ENCODE peak calls at places on chromosomes 5 and 9, in nine cellular contexts. F is Panc1, L is mammary epithelial cell, P is endodermal cell, N is MM.1S, O is spleen, G is H1, D is fibroblast of lung, Q is sigmoid colon. S is an unnamed sample. For H3K4me1, the result is how much of the 10 kb centered on the place peaks cover.

GRCh38 chr9:111842313-111842712 is 47.6 kb upstream of the SHOC1 start:
- DNase-seq in O (no peak), D (peak), L (no peak), N (no peak), G (no peak), P (no peak), F (no peak), Q (no peak), S (no peak)

GRCh38 chr5:86917117-86917579 is 299.4 kb downstream of the COX7C start:
- DNase-seq in F (no peak), N (peak), L (peak), P (peak), O (no peak), Q (no peak), G (peak), D (peak), S (no peak)

GRCh38 chr5:36298546-36298945 is 3.2 kb downstream of the RANBP3L start:
- DNase-seq in L (no peak), D (peak), P (no peak), F (no peak), N (no peak), Q (no peak), O (no peak), G (no peak), S (no peak)

GRCh38 chr9:134698587-134699342 is 57.2 kb downstream of the COL5A1 start:
- DNase-seq in O (peak), F (peak), P (peak), L (peak), G (peak), D (peak), Q (peak), N (peak), S (no peak)

GRCh38 chr9:122394265-122395242 is 23.7 kb downstream of the PTGS1 start:
- DNase-seq in O (no peak), D (peak), F (no peak), P (no peak), Q (peak), N (no peak), G (no peak), L (peak), S (no peak)

GRCh38 chr9:96109718-96110351 is 192.1 kb downstream of the HSD17B3 start:
- DNase-seq in P (no peak), Q (peak), O (no peak), L (no peak), G (no peak), N (no peak), D (peak), F (no peak), S (no peak)

GRCh38 chr5:159921721-159922120 is 5.4 kb downstream of the ADRA1B start:
- DNase-seq in L (no peak), P (no peak), O (no peak), D (no peak), Q (no peak), F (no peak), N (no peak), G (no peak), S (no peak)

GRCh38 chr9:131053896-131054295 is 42.4 kb upstream of the AIF1L start:
- DNase-seq in Q (no peak), D (no peak), P (no peak), N (no peak), F (no peak), O (no peak), L (no peak), G (no peak), S (no peak)

GRCh38 chr9:111559000-111559610 is 34.1 kb downstream of the ZNF483 start:
- DNase-seq in D (peak), G (peak), Q (no peak), P (no peak), O (no peak), F (no peak), L (peak), N (no peak), S (no peak)

GRCh38 chr5:122902263-122902662 is 56.9 kb downstream of the SNX24 start:
- DNase-seq in L (no peak), F (no peak), O (no peak), Q (no peak), G (no peak), D (no peak), P (no peak), N (no peak), S (no peak)

GRCh38 chr5:106880656-106881055 is 790.1 kb downstream of the EFNA5 start:
- DNase-seq in F (no peak), P (no peak), O (no peak), G (no peak), D (no peak), N (no peak), Q (no peak), L (peak), S (no peak)

GRCh38 chr5:149273237-149273636 is 1.6 kb downstream of the AFAP1L1 start:
- DNase-seq in N (no peak), L (no peak), G (no peak), Q (no peak), F (no peak), P (peak), D (no peak), O (no peak), S (no peak)

GRCh38 chr9:81423589-81424326 is 265.6 kb downstream of the TLE1 start:
- DNase-seq in L (no peak), O (no peak), D (peak), F (no peak), G (no peak), Q (no peak), N (peak), P (no peak), S (no peak)

GRCh38 chr9:137241490-137242328 is 622 bp downstream of the TUBB4B start:
- DNase-seq in D (peak), P (peak), O (peak), L (peak), F (no peak), Q (peak), G (no peak), N (peak), S (no peak)

GRCh38 chr5:157476699-157477408 is 16.8 kb downstream of the NIPAL4 start:
- DNase-seq in Q (peak), P (peak), G (no peak), D (peak), F (no peak), L (peak), N (peak), O (no peak), S (no peak)

GRCh38 chr9:4987996-4988421 is 2.9 kb downstream of the JAK2 start:
- DNase-seq in G (peak), L (peak), N (peak), Q (no peak), O (no peak), P (peak), F (peak), D (peak), S (no peak)

GRCh38 chr5:13944564-13945195 is at the start of gene DNAH5:
- DNase-seq in G (no peak), L (peak), O (no peak), D (no peak), F (peak), N (no peak), P (no peak), Q (no peak), S (no peak)

GRCh38 chr9:68540712-68541535 is at the start of gene TMEM252:
- DNase-seq in G (no peak), D (no peak), F (no peak), L (no peak), N (no peak), Q (no peak), P (no peak), O (no peak), S (no peak)

DNA sequence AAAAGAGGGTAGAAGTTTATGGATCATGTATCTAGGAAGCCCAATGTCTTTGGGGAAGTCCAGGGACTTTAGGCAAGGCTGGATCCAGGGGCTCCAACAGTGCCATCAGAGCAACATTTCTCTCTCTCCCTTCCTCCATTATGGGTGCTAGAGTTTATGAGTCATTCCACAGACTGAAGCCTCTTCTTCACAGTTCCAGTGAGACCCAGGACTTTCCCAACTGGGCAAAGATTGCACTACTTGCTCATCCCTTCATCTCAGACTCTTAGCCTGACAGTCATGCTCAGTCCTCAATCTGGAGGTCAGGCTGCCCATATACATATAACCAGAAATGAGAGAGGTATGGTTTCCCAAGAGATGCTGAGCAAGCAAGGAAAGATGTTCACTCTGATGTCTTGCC is 110.7 kb downstream of the FEM1C start:
- DNase-seq in O (no peak), P (no peak), N (no peak), D (no peak), L (peak), Q (no peak), G (no peak), F (no peak), S (no peak)
- H3K4me1 ChIP-seq in O (under half), P (under half), N (under half), D (under half), L (under half), Q (under half), G (under half), F (under half), S (under half)

GRCh38 chr5:83563631-83564030 is 92.1 kb downstream of the VCAN start:
- DNase-seq in D (no peak), F (no peak), Q (no peak), L (no peak), O (no peak), N (no peak), P (no peak), G (no peak), S (no peak)

GRCh38 chr5:83562817-83563557 is 91.4 kb downstream of the VCAN start:
- DNase-seq in L (no peak), P (no peak), N (no peak), G (no peak), O (no peak), F (no peak), Q (no peak), D (peak), S (no peak)

GRCh38 chr5:83567741-83568530 is 96.4 kb downstream of the VCAN start:
- DNase-seq in N (peak), P (no peak), L (peak), G (no peak), O (no peak), Q (no peak), F (no peak), D (peak), S (no peak)

GRCh38 chr5:83562207-83562606 is 90.7 kb downstream of the VCAN start:
- DNase-seq in L (no peak), G (no peak), Q (no peak), P (no peak), N (no peak), D (no peak), F (no peak), O (no peak), S (no peak)

DNA sequence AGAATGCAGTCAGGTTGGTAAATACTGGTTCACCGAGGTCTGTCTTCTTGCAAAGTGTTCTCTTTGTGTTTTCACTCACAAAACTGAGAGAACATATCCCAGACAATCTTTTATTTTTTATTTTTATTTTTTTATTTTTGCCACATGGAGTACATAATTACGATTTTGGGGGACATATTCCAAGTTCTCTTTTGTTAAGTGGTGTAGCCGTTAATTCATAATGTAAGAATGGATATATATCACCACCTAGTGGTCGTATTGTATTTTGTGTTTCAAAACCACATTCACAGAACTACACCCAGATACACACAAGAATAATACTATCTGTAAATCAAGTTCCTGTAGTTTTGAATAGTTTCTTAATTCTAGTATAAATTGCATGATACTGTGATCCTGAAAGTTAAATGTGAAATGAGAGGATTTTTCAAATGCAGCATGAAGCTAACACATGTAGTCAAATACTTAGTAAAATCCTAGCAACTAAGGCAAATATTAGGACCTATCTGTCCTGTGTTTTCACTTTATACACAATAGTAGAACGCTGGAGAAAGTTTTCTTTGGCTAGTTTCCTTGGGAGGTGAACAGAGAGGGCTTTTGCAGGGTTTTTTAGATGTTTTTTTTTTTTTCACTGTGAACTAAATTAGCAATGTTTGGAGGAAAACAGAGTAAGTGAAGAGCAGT is 92.7 kb downstream of the VCAN start:
- DNase-seq in D (peak), G (no peak), L (peak), P (no peak), Q (no peak), F (peak), O (no peak), N (peak), S (no peak)
- H3K4me3 ChIP-seq in D (no peak), G (no peak), L (no peak), P (no peak), Q (no peak), F (no peak), O (no peak), N (no peak), S (no peak)

GRCh38 chr5:172853355-172853975 is 19.4 kb downstream of the ERGIC1 start:
- DNase-seq in L (no peak), G (no peak), F (no peak), P (no peak), Q (no peak), N (no peak), O (no peak), D (peak), S (no peak)

GRCh38 chr5:172854958-172855357 is 20.9 kb downstream of the ERGIC1 start:
- DNase-seq in F (no peak), P (no peak), Q (no peak), O (no peak), G (no peak), L (no peak), D (no peak), N (no peak), S (no peak)

GRCh38 chr5:172852490-172853354 is 18.7 kb downstream of the ERGIC1 start:
- DNase-seq in G (no peak), Q (no peak), F (no peak), P (no peak), D (peak), L (no peak), O (no peak), N (no peak), S (no peak)

GRCh38 chr5:172855597-172856292 is 21.7 kb downstream of the ERGIC1 start:
- DNase-seq in Q (peak), D (no peak), N (no peak), L (no peak), O (no peak), P (no peak), F (no peak), G (no peak), S (no peak)

GRCh38 chr5:172854451-172854871 is 20.4 kb downstream of the ERGIC1 start:
- DNase-seq in G (no peak), N (no peak), L (no peak), P (no peak), F (no peak), O (no peak), Q (peak), D (peak), S (no peak)
- H3K4me1 ChIP-seq in G (under half), N (under half), L (under half), P (under half), F (half or more), O (half or more), Q (under half), D (under half), S (half or more)

DNA sequence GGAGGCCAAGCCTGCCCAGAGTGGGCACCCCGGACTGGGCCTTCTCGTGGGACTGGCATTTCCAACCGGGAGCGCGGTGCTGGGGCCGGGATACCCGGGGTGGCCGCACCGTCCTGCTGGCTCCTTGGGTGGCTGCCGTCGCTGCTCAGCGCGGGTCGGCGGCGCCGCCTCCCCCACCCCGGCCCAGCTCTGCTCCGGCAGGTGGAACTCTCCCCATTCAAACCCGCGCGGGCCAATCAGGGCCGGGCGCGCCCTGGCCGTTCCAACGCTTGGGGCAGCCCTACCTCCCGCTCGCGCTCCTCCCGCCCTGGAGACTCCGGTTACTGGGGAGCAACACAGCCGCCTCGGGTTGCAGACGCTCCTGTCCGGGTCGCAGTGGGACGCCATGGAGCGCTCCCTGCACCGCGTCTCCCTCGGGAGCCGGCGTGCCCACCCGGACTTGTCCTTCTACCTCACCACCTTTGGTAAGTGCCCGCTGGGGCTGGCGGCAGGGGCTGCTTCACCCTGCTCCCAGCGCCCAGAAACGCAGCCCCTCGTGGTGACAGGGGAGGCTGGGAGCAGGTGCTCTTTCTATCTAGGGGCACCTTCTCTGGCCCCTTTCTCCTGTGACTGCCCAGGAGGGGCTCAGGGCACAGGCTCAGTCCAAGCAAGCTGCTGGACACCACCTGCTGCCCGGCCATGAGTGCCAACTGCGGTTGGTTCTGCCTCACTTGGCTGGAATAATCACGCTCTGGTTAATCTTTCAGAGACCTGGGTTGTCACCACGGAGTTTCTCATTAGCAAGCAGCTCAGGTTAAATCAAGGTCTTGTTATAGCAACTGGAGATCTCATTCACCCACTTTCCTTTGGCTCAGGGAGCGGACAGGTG is at the start of gene RGS3:
- DNase-seq in Q (peak), L (peak), P (peak), D (no peak), G (peak), N (no peak), O (no peak), F (no peak), S (no peak)
- H3K4me3 ChIP-seq in Q (peak), L (no peak), P (peak), D (peak), G (peak), N (peak), O (no peak), F (peak), S (peak)

GRCh38 chr5:150607991-150608390 is 32.5 kb upstream of the SYNPO start:
- DNase-seq in D (no peak), L (no peak), Q (no peak), P (no peak), F (no peak), G (no peak), N (no peak), O (no peak), S (no peak)
- H3K4me1 ChIP-seq in D (under half), L (under half), Q (under half), P (under half), F (under half), G (under half), N (under half), O (half or more), S (under half)

DNA sequence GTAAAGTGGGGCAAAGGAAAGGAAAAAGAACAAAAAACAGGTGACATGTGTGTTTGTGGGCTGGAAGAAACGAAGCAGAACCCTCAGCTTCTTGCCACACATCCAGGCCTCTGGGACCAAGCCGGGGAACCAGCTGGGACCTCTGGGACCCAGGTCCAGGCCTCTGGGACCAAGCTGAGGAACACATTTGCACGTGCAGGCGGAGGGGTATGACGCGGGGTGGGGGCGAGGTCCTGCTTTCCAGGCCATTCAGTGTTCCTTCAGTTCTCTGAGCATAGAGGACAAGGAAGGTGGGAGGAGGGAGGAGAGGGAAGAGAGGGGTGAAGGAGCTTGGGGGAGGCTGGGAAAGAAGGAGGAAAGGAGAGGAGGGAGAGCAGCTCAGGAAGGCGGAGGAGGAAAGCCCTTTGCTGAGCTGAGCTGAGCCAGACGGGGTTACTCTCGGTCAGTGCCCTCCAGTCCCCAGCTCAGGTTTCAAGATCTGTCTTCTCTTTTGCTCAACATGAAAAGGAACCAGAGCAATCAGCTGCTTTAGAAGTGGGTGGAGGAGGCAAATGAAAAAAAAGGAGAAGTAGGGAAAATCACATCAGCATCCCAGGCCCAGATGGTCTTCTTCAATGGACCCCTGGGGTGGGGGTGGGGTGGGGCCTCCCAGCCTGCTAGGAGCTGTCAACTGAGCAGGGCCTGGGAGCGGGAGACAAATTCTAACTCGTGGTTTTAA is 59.1 kb downstream of the ABCA1 start:
- DNase-seq in N (no peak), D (peak), L (peak), G (peak), P (peak), Q (peak), O (peak), F (no peak), S (no peak)
- H3K4me3 ChIP-seq in N (no peak), D (no peak), L (no peak), G (no peak), P (no peak), Q (no peak), O (no peak), F (no peak), S (no peak)

GRCh38 chr5:134095887-134096589 is 18.4 kb upstream of the TCF7 start:
- DNase-seq in G (no peak), L (no peak), Q (no peak), N (no peak), D (no peak), P (no peak), O (no peak), F (no peak), S (no peak)
- H3K4me1 ChIP-seq in G (under half), L (under half), Q (under half), N (under half), D (under half), P (under half), O (under half), F (under half), S (under half)

GRCh38 chr9:98825414-98825813 is 17.9 kb downstream of the GALNT12 start:
- DNase-seq in D (no peak), L (no peak), N (no peak), F (no peak), O (no peak), P (no peak), Q (no peak), G (no peak), S (no peak)
- H3K4me3 ChIP-seq in D (no peak), L (no peak), N (no peak), F (no peak), O (no peak), P (no peak), Q (no peak), G (no peak), S (no peak)

GRCh38 chr5:34740306-34740891 is 84.3 kb downstream of the RAI14 start:
- DNase-seq in Q (no peak), L (no peak), N (no peak), F (no peak), G (no peak), D (peak), O (no peak), P (no peak), S (no peak)

GRCh38 chr5:34743878-34744277 is 87.8 kb downstream of the RAI14 start:
- DNase-seq in P (no peak), D (peak), G (no peak), O (no peak), F (no peak), N (no peak), Q (no peak), L (peak), S (no peak)

GRCh38 chr5:34736445-34737119 is 80.5 kb downstream of the RAI14 start:
- DNase-seq in N (no peak), Q (no peak), O (no peak), D (no peak), L (peak), G (no peak), P (peak), F (no peak), S (no peak)

GRCh38 chr5:34738381-34738780 is 82.3 kb downstream of the RAI14 start:
- DNase-seq in F (no peak), L (no peak), P (no peak), N (no peak), D (peak), O (no peak), Q (no peak), G (no peak), S (no peak)

GRCh38 chr5:34742112-34742511 is 86.0 kb downstream of the RAI14 start:
- DNase-seq in O (no peak), F (no peak), L (no peak), N (no peak), D (no peak), Q (no peak), P (no peak), G (no peak), S (no peak)
- H3K4me1 ChIP-seq in O (under half), F (under half), L (under half), N (under half), D (under half), Q (under half), P (under half), G (under half), S (under half)